ENCODE peak calls at places on chromosome 19, in four cellular contexts. M, E, F and V are unnamed samples.

GRCh38 chr19:58586131-58586765 is 13.1 kb upstream of the MZF1 start:
- DNase-seq in F (no peak), E (no peak), M (peak; percentile 18), V (no peak)

GRCh38 chr19:48780684-48781391 is 25.5 kb downstream of the FGF21 start:
- DNase-seq in E (peak; percentile 54), M (peak; percentile 31), F (peak; percentile 88), V (no peak)

GRCh38 chr19:17553256-17553655 is 2.2 kb upstream of the COLGALT1 start:
- DNase-seq in E (no peak), M (no peak), F (no peak), V (no peak)

GRCh38 chr19:49847731-49848696 is 2.9 kb upstream of the PTOV1 start:
- DNase-seq in F (no peak), M (peak; percentile 67), E (no peak), V (no peak)

GRCh38 chr19:53823380-53824120 is 564 bp downstream of the NLRP12 start:
- DNase-seq in M (no peak), F (no peak), E (no peak), V (no peak)

GRCh38 chr19:33812388-33813330 is 16.0 kb downstream of the KCTD15 start:
- DNase-seq in M (peak; percentile 8), E (no peak), F (no peak), V (no peak)

GRCh38 chr19:45677351-45678230 is 9.6 kb downstream of the GIPR start:
- DNase-seq in M (peak; percentile 63), E (peak; percentile 81), F (peak; percentile 94), V (peak; percentile 90)

GRCh38 chr19:4042731-4043082 is 24.0 kb downstream of the ZBTB7A start:
- DNase-seq in E (no peak), M (no peak), F (no peak), V (no peak)

GRCh38 chr19:54478677-54479266 is 5.7 kb upstream of the CDC42EP5 start:
- DNase-seq in F (peak; percentile 59), M (no peak), E (no peak), V (peak; percentile 40)

GRCh38 chr19:2168619-2169424 is 5.1 kb downstream of the DOT1L start:
- DNase-seq in E (peak; percentile 92), F (peak; percentile 99), M (peak; percentile 74), V (peak; percentile 37)

GRCh38 chr19:13629687-13630357 is 123.5 kb upstream of the CACNA1A start:
- DNase-seq in E (no peak), F (no peak), M (no peak), V (no peak)

GRCh38 chr19:49193822-49194394 is 36.3 kb downstream of the TRPM4 start:
- DNase-seq in E (no peak), F (no peak), M (no peak), V (no peak)

GRCh38 chr19:5691930-5692784 is 2.1 kb downstream of the RPL36 start:
- DNase-seq in M (no peak), F (no peak), E (no peak), V (no peak)

GRCh38 chr19:56595548-56595899 is 422 bp downstream of the ZNF71 start:
- DNase-seq in F (no peak), M (no peak), E (no peak), V (no peak)

GRCh38 chr19:29285878-29286277 is 72.9 kb upstream of the UQCRFS1 start:
- DNase-seq in F (no peak), M (peak; percentile 18), E (no peak), V (peak; percentile 18)

GRCh38 chr19:50432658-50433057 is at the start of gene MYBPC2:
- DNase-seq in M (peak; percentile 48), F (no peak), E (no peak), V (no peak)

GRCh38 chr19:8335343-8336071 is 7.6 kb downstream of the KANK3 start:
- DNase-seq in M (peak; percentile 47), E (no peak), F (no peak), V (no peak)
- TF ChIP-seq FOXK2 in M (no peak), E (no peak), F (no peak), V (no peak)

GRCh38 chr19:287381-287871 is 3.8 kb downstream of the PLPP2 start:
- DNase-seq in F (no peak), E (no peak), M (peak; percentile 6), V (no peak)
- TF ChIP-seq SP1 in F (no peak), E (no peak), M (no peak), V (no peak)

GRCh38 chr19:41195675-41196497 is 2.9 kb downstream of the CYP2S1 start:
- DNase-seq in E (no peak), M (no peak), F (no peak), V (no peak)
- TF ChIP-seq FOXK2 in E (no peak), M (no peak), F (no peak), V (no peak)

GRCh38 chr19:1101337-1101698 is 2.5 kb upstream of the GPX4 start:
- DNase-seq in E (no peak), F (no peak), M (no peak), V (no peak)

GRCh38 chr19:1094655-1094977 is 559 bp downstream of the POLR2E start:
- DNase-seq in E (no peak), M (no peak), F (no peak), V (no peak)

GRCh38 chr19:1094978-1095701 is at the start of gene POLR2E:
- DNase-seq in F (peak; percentile 94), M (peak; percentile 94), E (peak; percentile 86), V (peak; percentile 94)

GRCh38 chr19:1097810-1098176 is 2.6 kb upstream of the POLR2E start:
- DNase-seq in M (no peak), F (peak; percentile 89), E (no peak), V (no peak)

DNA sequence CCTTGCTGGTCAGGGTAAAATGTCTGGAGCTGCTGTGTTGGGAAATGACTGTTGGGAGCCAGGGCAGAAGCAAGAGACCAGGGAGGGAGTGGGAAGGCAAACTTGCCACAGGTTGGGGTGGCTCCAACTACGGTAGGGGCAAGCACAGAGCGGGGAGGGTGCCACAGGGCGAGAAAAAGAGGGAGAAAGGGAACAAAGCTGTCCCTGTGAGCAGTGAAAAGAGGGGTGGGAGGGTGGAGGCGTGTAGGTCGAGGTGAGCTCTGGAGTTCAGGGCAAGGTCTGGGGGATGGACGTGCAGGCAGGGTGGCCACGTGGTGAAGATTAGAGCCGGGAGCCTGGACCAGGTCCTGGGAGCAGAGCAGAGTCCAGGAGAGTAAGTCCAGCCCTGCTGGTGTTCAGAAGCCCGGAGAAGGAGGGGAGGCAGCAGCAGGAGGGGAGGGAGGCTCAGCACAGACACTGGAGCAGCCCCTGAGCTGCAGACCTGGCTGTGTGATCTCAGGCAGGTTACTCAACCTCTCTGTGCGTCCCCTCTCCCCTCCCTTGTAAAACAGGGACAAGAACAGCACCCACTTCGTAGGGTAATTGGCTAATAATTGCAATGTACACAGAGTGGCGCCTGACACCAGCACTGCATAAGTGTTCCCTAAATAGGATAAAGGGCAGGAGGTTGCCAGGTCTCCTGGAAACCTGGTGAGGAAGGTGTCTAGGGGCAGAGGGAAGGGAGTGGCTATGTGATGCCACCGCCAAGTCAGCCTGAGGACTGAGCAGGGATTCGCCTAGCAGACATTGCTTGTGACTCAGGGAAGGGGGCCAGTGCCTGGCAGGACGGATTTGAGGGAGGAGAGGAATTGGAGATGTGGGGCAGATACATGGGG is 3.2 kb upstream of the POLR2E start:
- DNase-seq in M (no peak), F (peak; percentile 94), E (no peak), V (no peak)
- TF ChIP-seq SP1 in M (no peak), F (no peak), E (no peak), V (no peak)